ENCODE peak calls at places on chromosomes 3 and 15, in nine cellular contexts. One of them, this sample, is unnamed.

GRCh38 chr15:60660290-60661051 is 181.5 kb upstream of the ICE2 start:
- DNase-seq in A673: peak; percentile 77
- DNase-seq in AG09319: peak; percentile 22
- DNase-seq in neural crest cell: no peak
- DNase-seq in D721Med: no peak
- DNase-seq in bronchial epithelial cell: peak; percentile 67
- DNase-seq in HCT116: no peak
- DNase-seq in transverse colon: no peak
- DNase-seq in fibroblast of lung: peak; percentile 73
- DNase-seq in this sample: peak; percentile 18

GRCh38 chr3:177286034-177286433 is 88.8 kb upstream of the TBL1XR1 start:
- DNase-seq in A673: no peak
- DNase-seq in AG09319: no peak
- DNase-seq in neural crest cell: no peak
- DNase-seq in D721Med: no peak
- DNase-seq in bronchial epithelial cell: peak; percentile 97
- DNase-seq in HCT116: peak; percentile 53
- DNase-seq in transverse colon: no peak
- DNase-seq in fibroblast of lung: no peak
- DNase-seq in this sample: no peak

GRCh38 chr15:40981186-40981585 is 27.9 kb downstream of the CHAC1 start:
- DNase-seq in A673: no peak
- DNase-seq in AG09319: no peak
- DNase-seq in neural crest cell: no peak
- DNase-seq in D721Med: no peak
- DNase-seq in bronchial epithelial cell: no peak
- DNase-seq in HCT116: no peak
- DNase-seq in transverse colon: no peak
- DNase-seq in fibroblast of lung: no peak
- DNase-seq in this sample: no peak

GRCh38 chr15:101813803-101814534 is 2.0 kb downstream of the OR4F15 start:
- DNase-seq in A673: peak; percentile 11
- DNase-seq in AG09319: peak; percentile 62
- DNase-seq in neural crest cell: no peak
- DNase-seq in D721Med: no peak
- DNase-seq in bronchial epithelial cell: peak; percentile 8
- DNase-seq in HCT116: no peak
- DNase-seq in transverse colon: no peak
- DNase-seq in fibroblast of lung: peak; percentile 54
- DNase-seq in this sample: no peak

GRCh38 chr3:4995500-4996053 is 16.3 kb downstream of the BHLHE40 start:
- DNase-seq in A673: no peak
- DNase-seq in AG09319: no peak
- DNase-seq in neural crest cell: no peak
- DNase-seq in D721Med: peak; percentile 11
- DNase-seq in bronchial epithelial cell: peak; percentile 96
- DNase-seq in HCT116: peak; percentile 86
- DNase-seq in transverse colon: no peak
- DNase-seq in fibroblast of lung: peak; percentile 87
- DNase-seq in this sample: no peak

GRCh38 chr3:176927985-176928931 is 269.0 kb downstream of the TBL1XR1 start:
- DNase-seq in A673: no peak
- DNase-seq in AG09319: no peak
- DNase-seq in neural crest cell: no peak
- DNase-seq in D721Med: no peak
- DNase-seq in bronchial epithelial cell: no peak
- DNase-seq in HCT116: no peak
- DNase-seq in transverse colon: no peak
- DNase-seq in fibroblast of lung: no peak
- DNase-seq in this sample: no peak

GRCh38 chr15:96234109-96234892 is 96.2 kb upstream of the NR2F2 start:
- DNase-seq in A673: no peak
- DNase-seq in AG09319: peak; percentile 80
- DNase-seq in neural crest cell: no peak
- DNase-seq in D721Med: no peak
- DNase-seq in bronchial epithelial cell: peak; percentile 36
- DNase-seq in HCT116: no peak
- DNase-seq in transverse colon: no peak
- DNase-seq in fibroblast of lung: peak; percentile 49
- DNase-seq in this sample: no peak

GRCh38 chr15:25054943-25055342 is 100.2 kb downstream of the SNRPN start:
- DNase-seq in A673: no peak
- DNase-seq in AG09319: no peak
- DNase-seq in neural crest cell: no peak
- DNase-seq in D721Med: no peak
- DNase-seq in bronchial epithelial cell: no peak
- DNase-seq in HCT116: no peak
- DNase-seq in transverse colon: no peak
- DNase-seq in fibroblast of lung: no peak
- DNase-seq in this sample: no peak

GRCh38 chr3:160968731-160969130 is 136.4 kb downstream of the B3GALNT1 start:
- DNase-seq in A673: no peak
- DNase-seq in AG09319: no peak
- DNase-seq in neural crest cell: no peak
- DNase-seq in D721Med: no peak
- DNase-seq in bronchial epithelial cell: no peak
- DNase-seq in HCT116: no peak
- DNase-seq in transverse colon: no peak
- DNase-seq in fibroblast of lung: peak; percentile 69
- DNase-seq in this sample: no peak

GRCh38 chr3:42605550-42606173 is 5.2 kb downstream of the NKTR start:
- DNase-seq in A673: no peak
- DNase-seq in AG09319: no peak
- DNase-seq in neural crest cell: no peak
- DNase-seq in D721Med: no peak
- DNase-seq in bronchial epithelial cell: no peak
- DNase-seq in HCT116: no peak
- DNase-seq in transverse colon: no peak
- DNase-seq in fibroblast of lung: peak; percentile 25
- DNase-seq in this sample: no peak

GRCh38 chr3:42717311-42717710 is 14.7 kb upstream of the HHATL start:
- DNase-seq in A673: no peak
- DNase-seq in AG09319: no peak
- DNase-seq in neural crest cell: no peak
- DNase-seq in D721Med: no peak
- DNase-seq in bronchial epithelial cell: no peak
- DNase-seq in HCT116: no peak
- DNase-seq in transverse colon: no peak
- DNase-seq in fibroblast of lung: no peak
- DNase-seq in this sample: no peak

GRCh38 chr15:85752591-85752990 is 42.1 kb downstream of the KLHL25 start:
- DNase-seq in A673: no peak
- DNase-seq in AG09319: no peak
- DNase-seq in neural crest cell: no peak
- DNase-seq in D721Med: no peak
- DNase-seq in bronchial epithelial cell: peak; percentile 65
- DNase-seq in HCT116: no peak
- DNase-seq in transverse colon: no peak
- DNase-seq in fibroblast of lung: no peak
- DNase-seq in this sample: no peak
- TF ChIP-seq CTCF in A673: no peak
- TF ChIP-seq CTCF in AG09319: no peak
- TF ChIP-seq CTCF in neural crest cell: no peak
- TF ChIP-seq CTCF in D721Med: no peak
- TF ChIP-seq CTCF in bronchial epithelial cell: no peak
- TF ChIP-seq CTCF in HCT116: no peak
- TF ChIP-seq CTCF in transverse colon: no peak
- TF ChIP-seq CTCF in fibroblast of lung: no peak
- TF ChIP-seq CTCF in this sample: no peak

DNA sequence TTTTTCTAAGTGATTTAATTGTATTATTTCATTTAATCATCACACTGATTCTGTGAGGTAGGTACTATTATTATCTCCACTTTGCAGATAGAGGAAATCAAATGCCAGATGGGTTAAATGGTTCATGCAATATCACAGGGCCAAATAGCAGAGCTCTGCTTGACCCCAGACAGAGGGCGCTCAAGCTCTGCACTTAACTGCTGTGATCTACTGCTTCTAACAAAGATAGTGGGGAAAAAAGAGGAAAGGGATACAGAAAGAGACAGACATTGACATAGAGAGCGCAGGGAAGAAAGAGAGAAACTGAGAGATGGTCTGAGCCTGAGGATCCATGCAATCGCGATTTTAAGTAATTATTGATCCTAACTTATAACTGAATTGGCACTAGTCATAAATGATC is 279.1 kb upstream of the THRB start:
- DNase-seq in A673: peak; percentile 66
- DNase-seq in AG09319: peak; percentile 27
- DNase-seq in neural crest cell: peak; percentile 68
- DNase-seq in D721Med: no peak
- DNase-seq in bronchial epithelial cell: peak; percentile 57
- DNase-seq in HCT116: peak; percentile 46
- DNase-seq in transverse colon: peak; percentile 18
- DNase-seq in fibroblast of lung: peak; percentile 55
- DNase-seq in this sample: peak; percentile 43
- TF ChIP-seq CTCF in A673: peak; percentile 86
- TF ChIP-seq CTCF in AG09319: peak; percentile 90
- TF ChIP-seq CTCF in neural crest cell: peak; percentile 93
- TF ChIP-seq CTCF in D721Med: peak; percentile 98
- TF ChIP-seq CTCF in bronchial epithelial cell: peak; percentile 84
- TF ChIP-seq CTCF in HCT116: peak; percentile 89
- TF ChIP-seq CTCF in transverse colon: peak; percentile 68
- TF ChIP-seq CTCF in fibroblast of lung: peak; percentile 95
- TF ChIP-seq CTCF in this sample: peak; percentile 94

DNA sequence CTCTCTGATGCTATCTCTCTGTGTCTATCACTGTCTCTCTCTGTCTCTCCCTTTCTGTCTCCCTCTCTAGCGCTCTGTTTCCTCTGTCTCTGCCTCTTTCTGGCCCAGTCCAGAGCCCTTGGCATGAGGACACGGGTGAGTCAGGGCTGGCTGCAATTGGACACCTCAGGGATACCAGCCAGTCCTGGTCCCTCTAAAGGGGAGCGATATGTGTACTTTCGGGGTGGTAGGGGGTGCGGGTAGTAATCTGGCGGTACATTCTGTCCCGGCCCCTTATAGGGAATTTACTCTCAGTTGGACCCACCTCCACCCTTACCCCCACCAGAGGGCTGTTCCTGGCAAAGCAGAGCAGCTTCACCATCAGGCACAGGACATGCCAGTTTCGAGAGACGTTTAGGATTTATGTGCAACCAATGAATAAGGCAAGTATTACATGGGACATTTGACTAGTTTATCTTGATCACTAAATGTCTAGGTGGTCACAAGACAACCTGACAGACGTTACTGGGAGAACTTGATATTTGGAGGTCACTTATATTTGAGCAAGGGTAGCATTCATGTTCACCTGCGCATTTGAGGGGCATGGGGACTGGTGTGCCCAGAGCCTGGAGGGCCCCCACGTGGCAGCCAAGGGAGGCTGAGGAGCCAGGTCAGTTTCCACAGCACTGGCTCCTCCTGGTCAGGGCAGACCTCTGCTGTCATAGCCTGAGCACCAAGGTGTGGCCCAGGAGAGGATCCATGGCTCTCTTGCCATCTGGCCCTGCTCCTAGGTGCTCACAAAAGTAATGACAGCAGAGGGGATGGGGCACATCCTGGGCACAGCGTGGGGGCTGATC is 256.1 kb downstream of the PLCL2 start:
- DNase-seq in A673: no peak
- DNase-seq in AG09319: peak; percentile 7
- DNase-seq in neural crest cell: no peak
- DNase-seq in D721Med: no peak
- DNase-seq in bronchial epithelial cell: no peak
- DNase-seq in HCT116: no peak
- DNase-seq in transverse colon: no peak
- DNase-seq in fibroblast of lung: peak; percentile 7
- DNase-seq in this sample: no peak
- TF ChIP-seq CTCF in A673: no peak
- TF ChIP-seq CTCF in AG09319: no peak
- TF ChIP-seq CTCF in neural crest cell: no peak
- TF ChIP-seq CTCF in D721Med: no peak
- TF ChIP-seq CTCF in bronchial epithelial cell: no peak
- TF ChIP-seq CTCF in HCT116: peak; percentile 26
- TF ChIP-seq CTCF in transverse colon: no peak
- TF ChIP-seq CTCF in fibroblast of lung: no peak
- TF ChIP-seq CTCF in this sample: no peak

GRCh38 chr3:172039352-172040077 is at the start of gene FNDC3B:
- DNase-seq in A673: peak; percentile 97
- DNase-seq in AG09319: peak; percentile 90
- DNase-seq in neural crest cell: peak; percentile 96
- DNase-seq in D721Med: peak; percentile 54
- DNase-seq in bronchial epithelial cell: peak; percentile 80
- DNase-seq in HCT116: peak; percentile 86
- DNase-seq in transverse colon: peak; percentile 96
- DNase-seq in fibroblast of lung: peak; percentile 97
- DNase-seq in this sample: peak; percentile 87

GRCh38 chr3:172038823-172039222 is 555 bp upstream of the FNDC3B start:
- DNase-seq in A673: no peak
- DNase-seq in AG09319: no peak
- DNase-seq in neural crest cell: no peak
- DNase-seq in D721Med: no peak
- DNase-seq in bronchial epithelial cell: no peak
- DNase-seq in HCT116: no peak
- DNase-seq in transverse colon: no peak
- DNase-seq in fibroblast of lung: peak; percentile 30
- DNase-seq in this sample: no peak

GRCh38 chr3:172042136-172042535 is 2.8 kb downstream of the FNDC3B start:
- DNase-seq in A673: no peak
- DNase-seq in AG09319: no peak
- DNase-seq in neural crest cell: no peak
- DNase-seq in D721Med: no peak
- DNase-seq in bronchial epithelial cell: no peak
- DNase-seq in HCT116: no peak
- DNase-seq in transverse colon: no peak
- DNase-seq in fibroblast of lung: peak; percentile 40
- DNase-seq in this sample: no peak

GRCh38 chr3:172040976-172041963 is 1.9 kb downstream of the FNDC3B start:
- DNase-seq in A673: no peak
- DNase-seq in AG09319: no peak
- DNase-seq in neural crest cell: no peak
- DNase-seq in D721Med: no peak
- DNase-seq in bronchial epithelial cell: peak; percentile 45
- DNase-seq in HCT116: no peak
- DNase-seq in transverse colon: peak; percentile 49
- DNase-seq in fibroblast of lung: peak; percentile 58
- DNase-seq in this sample: no peak

DNA sequence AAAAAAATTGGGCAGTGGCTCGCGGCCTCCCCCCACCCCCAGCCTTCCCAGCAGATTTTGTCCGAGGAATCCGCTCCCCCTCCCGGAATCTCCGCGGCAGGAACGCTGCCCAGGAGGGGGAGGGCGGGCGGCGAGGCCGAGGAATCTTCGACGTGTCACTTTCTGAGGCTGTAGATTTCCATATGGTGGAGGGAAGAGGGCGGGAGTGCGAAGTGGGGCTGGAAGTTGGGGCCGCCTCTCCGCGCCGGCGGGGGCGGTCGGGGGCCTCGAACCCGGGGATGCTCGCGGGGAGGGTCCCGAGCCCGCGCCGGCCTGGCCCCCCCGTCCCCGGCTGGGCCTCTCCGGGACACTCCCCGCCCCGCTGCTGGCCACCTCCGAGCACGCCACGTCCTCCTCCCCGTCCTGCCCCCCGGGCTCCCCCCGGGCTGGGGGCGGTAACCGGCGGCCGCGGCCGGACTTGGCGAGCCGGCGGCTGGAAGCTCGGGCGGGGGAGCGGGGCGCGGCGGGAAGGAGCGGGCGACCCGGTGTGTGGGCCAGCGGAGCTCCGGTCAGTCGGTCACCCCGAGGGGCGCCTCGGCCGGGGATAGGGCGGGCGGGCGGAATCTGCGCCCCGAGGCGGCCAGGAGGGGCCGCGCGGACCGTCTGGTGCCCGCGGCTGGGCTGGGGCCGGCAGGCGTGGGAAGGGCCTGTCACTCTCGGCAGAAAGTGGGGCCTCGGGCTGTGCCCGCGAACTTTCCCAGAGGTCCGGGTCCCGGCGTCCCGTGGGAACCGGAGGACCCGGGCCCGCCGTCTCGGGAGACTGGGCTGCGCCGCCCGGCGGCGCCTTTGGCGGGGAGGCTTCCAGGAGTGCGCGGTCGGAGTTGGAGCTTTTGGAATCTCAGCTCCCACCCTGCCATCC is 949 bp downstream of the FNDC3B start:
- DNase-seq in A673: peak; percentile 81
- DNase-seq in AG09319: peak; percentile 80
- DNase-seq in neural crest cell: peak; percentile 49
- DNase-seq in D721Med: peak; percentile 25
- DNase-seq in bronchial epithelial cell: peak; percentile 51
- DNase-seq in HCT116: peak; percentile 39
- DNase-seq in transverse colon: peak; percentile 84
- DNase-seq in fibroblast of lung: peak; percentile 86
- DNase-seq in this sample: no peak
- TF ChIP-seq CTCF in A673: peak; percentile 41
- TF ChIP-seq CTCF in AG09319: peak; percentile 33
- TF ChIP-seq CTCF in neural crest cell: peak; percentile 39
- TF ChIP-seq CTCF in D721Med: no peak
- TF ChIP-seq CTCF in bronchial epithelial cell: peak; percentile 57
- TF ChIP-seq CTCF in HCT116: no peak
- TF ChIP-seq CTCF in transverse colon: peak; percentile 30
- TF ChIP-seq CTCF in fibroblast of lung: peak; percentile 27
- TF ChIP-seq CTCF in this sample: peak; percentile 30

This sample was measured in retinal pigment epithelial cell.